ENCODE peak calls at places on chromosomes 12 and 14, in six cellular contexts. U is mesendoderm; Y is CD8-positive, alpha-beta memory T cell; B is fibroblast of lung; P is ascending aorta; N is ovary. M is an unnamed sample.

GRCh38 chr12:124391340-124392261 is 96.7 kb downstream of the RFLNA start:
- DNase-seq in B (peak; percentile 73), U (no peak), N (no peak), Y (no peak), P (peak; percentile 88), M (peak; percentile 40)

GRCh38 chr12:26678697-26679660 is 154.0 kb downstream of the ITPR2 start:
- DNase-seq in U (peak; percentile 84), P (no peak), B (peak; percentile 27), N (no peak), Y (no peak), M (no peak)

GRCh38 chr12:109863961-109864712 is 16.2 kb downstream of the GLTP start:
- DNase-seq in B (peak; percentile 24), N (no peak), Y (no peak), P (no peak), U (peak; percentile 55), M (peak; percentile 58)

GRCh38 chr12:110312581-110313360 is 31.7 kb downstream of the ATP2A2 start:
- DNase-seq in U (peak; percentile 35), N (peak; percentile 19), Y (no peak), P (no peak), B (peak; percentile 78), M (peak; percentile 64)

GRCh38 chr12:5193569-5193968 is 149.9 kb downstream of the KCNA5 start:
- DNase-seq in B (no peak), U (no peak), Y (no peak), N (no peak), P (no peak), M (no peak)

GRCh38 chr14:102363182-102363952 is 626 bp downstream of the TECPR2 start:
- DNase-seq in P (peak; percentile 77), U (peak; percentile 31), B (peak; percentile 58), Y (no peak), N (no peak), M (peak; percentile 7)

GRCh38 chr12:52528641-52529143 is 8.5 kb upstream of the KRT5 start:
- DNase-seq in N (no peak), P (peak; percentile 37), U (no peak), Y (no peak), B (no peak), M (no peak)

GRCh38 chr14:68627868-68628604 is 164.8 kb downstream of the ZFP36L1 start:
- DNase-seq in B (peak; percentile 28), Y (peak; percentile 41), P (no peak), U (peak; percentile 83), N (no peak), M (peak; percentile 30)

GRCh38 chr14:44995770-44996294 is 33.8 kb downstream of the TOGARAM1 start:
- DNase-seq in B (peak; percentile 10), Y (no peak), U (no peak), P (no peak), N (no peak), M (no peak)

GRCh38 chr14:98580131-98580678 is 691.8 kb downstream of the BCL11B start:
- DNase-seq in U (peak; percentile 45), B (peak; percentile 23), Y (no peak), N (no peak), P (no peak), M (no peak)

GRCh38 chr14:106691601-106692291 is 1165.4 kb downstream of the TMEM121 start:
- DNase-seq in B (no peak), N (no peak), Y (peak; percentile 45), U (peak; percentile 2), P (no peak), M (peak; percentile 31)

GRCh38 chr12:83575326-83575725 is 888.6 kb downstream of the TMTC2 start:
- DNase-seq in P (no peak), Y (no peak), U (no peak), N (no peak), B (no peak), M (no peak)

GRCh38 chr14:96121660-96122395 is 82.7 kb downstream of the C14orf132 start:
- DNase-seq in N (no peak), U (no peak), B (peak; percentile 78), P (no peak), Y (no peak), M (no peak)

GRCh38 chr12:42468853-42469252 is 120.7 kb downstream of the PRICKLE1 start:
- DNase-seq in U (no peak), Y (no peak), B (no peak), P (no peak), N (no peak), M (no peak)

GRCh38 chr12:119158004-119158776 is 20.5 kb upstream of the HSPB8 start:
- DNase-seq in B (no peak), U (no peak), N (no peak), Y (no peak), P (peak; percentile 83), M (no peak)

GRCh38 chr12:109573914-109574244 is 285 bp downstream of the MVK start:
- DNase-seq in Y (no peak), N (no peak), P (no peak), B (no peak), U (no peak), M (no peak)

GRCh38 chr14:91873476-91874265 is 6.3 kb upstream of the TC2N start:
- DNase-seq in B (peak; percentile 46), U (no peak), P (no peak), Y (peak; percentile 72), N (no peak), M (peak; percentile 55)

GRCh38 chr12:69054343-69055056 is 121.5 kb upstream of the CPM start:
- DNase-seq in B (no peak), Y (no peak), U (no peak), P (no peak), N (no peak), M (no peak)

GRCh38 chr12:130300725-130301124 is 37.0 kb upstream of the PIWIL1 start:
- DNase-seq in B (no peak), U (no peak), Y (no peak), P (no peak), N (no peak), M (no peak)

GRCh38 chr14:103310576-103311095 is 23.4 kb upstream of the EIF5 start:
- DNase-seq in U (no peak), Y (no peak), B (no peak), P (no peak), N (no peak), M (no peak)

GRCh38 chr12:65937806-65938205 is 113.5 kb downstream of the HMGA2 start:
- DNase-seq in N (no peak), B (no peak), P (no peak), Y (no peak), U (no peak), M (no peak)

GRCh38 chr14:54681819-54682261 is 114.9 kb downstream of the SAMD4A start:
- DNase-seq in N (no peak), Y (no peak), U (no peak), P (no peak), B (peak; percentile 94), M (no peak)

GRCh38 chr12:90970471-90970870 is 15.5 kb upstream of the CCER1 start:
- DNase-seq in Y (no peak), U (no peak), N (no peak), B (peak; percentile 14), P (no peak), M (no peak)

GRCh38 chr12:90974286-90974685 is 19.3 kb upstream of the CCER1 start:
- DNase-seq in B (peak; percentile 73), P (no peak), Y (no peak), U (no peak), N (no peak), M (no peak)

GRCh38 chr12:90965204-90965603 is 10.2 kb upstream of the CCER1 start:
- DNase-seq in U (no peak), Y (no peak), N (no peak), B (no peak), P (no peak), M (no peak)

GRCh38 chr12:90969851-90970250 is 14.9 kb upstream of the CCER1 start:
- DNase-seq in B (no peak), Y (no peak), N (no peak), U (no peak), P (no peak), M (no peak)

DNA sequence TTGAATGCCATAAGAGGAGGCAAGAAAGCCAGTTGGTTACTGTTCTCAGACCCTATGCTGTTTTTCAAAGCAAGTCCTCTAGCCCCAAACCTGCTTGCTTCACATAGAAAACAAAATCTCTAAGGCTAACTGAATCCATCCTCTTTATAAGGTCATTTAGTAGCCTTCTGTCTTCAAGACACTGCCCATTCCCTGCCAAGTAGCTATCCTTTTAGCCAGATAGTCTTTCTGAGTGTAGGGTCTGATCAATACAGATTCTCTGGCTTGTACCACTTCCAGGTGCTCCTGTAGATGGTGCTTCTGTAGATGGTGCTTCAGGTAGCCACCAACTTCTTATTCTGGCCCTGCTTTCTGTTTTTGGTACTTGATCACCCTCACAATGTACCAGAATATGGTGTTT is 15.9 kb upstream of the CCER1 start:
- DNase-seq in U (no peak), Y (no peak), B (no peak), P (no peak), N (no peak), M (no peak)
- H3K27ac ChIP-seq in U (no peak overlapping the region), Y (no peak overlapping the region), B (no peak overlapping the region), P (no peak overlapping the region), N (no peak overlapping the region), M (no peak overlapping the region)

GRCh38 chr14:36512585-36513003 is 7.4 kb downstream of the NKX2-1 start:
- DNase-seq in U (peak; percentile 46), Y (no peak), B (no peak), N (no peak), P (no peak), M (no peak)
- H3K4me3 ChIP-seq in U (no peak overlapping the region), Y (no peak overlapping the region), B (no peak overlapping the region), N (no peak overlapping the region), P (no peak overlapping the region), M (no peak overlapping the region)

GRCh38 chr12:94806617-94807016 is 156.3 kb upstream of the TMCC3 start:
- DNase-seq in Y (no peak), B (no peak), P (no peak), U (no peak), N (no peak), M (no peak)
- H3K4me1 ChIP-seq in Y (no peaks in the 10 kb centered on the region), B (no peaks in the 10 kb centered on the region), P (no peaks in the 10 kb centered on the region), U (no peaks in the 10 kb centered on the region), N (no peaks in the 10 kb centered on the region), M (no peaks in the 10 kb centered on the region)

GRCh38 chr12:91980345-91980744 is 165.3 kb downstream of the BTG1 start:
- DNase-seq in Y (no peak), P (no peak), N (no peak), U (no peak), B (no peak), M (no peak)
- H3K27ac ChIP-seq in Y (no peak overlapping the region), P (peak overlapping the region; percentile 17), N (no peak overlapping the region), U (no peak overlapping the region), B (no peak overlapping the region), M (no peak overlapping the region)

GRCh38 chr12:120960657-120961056 is 17.7 kb upstream of the HNF1A start:
- DNase-seq in Y (no peak), B (no peak), U (no peak), N (no peak), P (no peak), M (no peak)
- H3K4me3 ChIP-seq in Y (no peak overlapping the region), B (no peak overlapping the region), U (no peak overlapping the region), N (no peak overlapping the region), P (no peak overlapping the region), M (no peak overlapping the region)

GRCh38 chr12:106125351-106126085 is 13.2 kb downstream of the NUAK1 start:
- DNase-seq in Y (no peak), N (no peak), B (no peak), U (no peak), P (no peak), M (no peak)

GRCh38 chr12:106123551-106123991 is 15.2 kb downstream of the NUAK1 start:
- DNase-seq in P (peak; percentile 89), N (peak; percentile 28), U (peak; percentile 80), Y (no peak), B (no peak), M (no peak)

GRCh38 chr12:106120578-106121105 is 18.1 kb downstream of the NUAK1 start:
- DNase-seq in P (no peak), U (no peak), Y (no peak), N (no peak), B (no peak), M (no peak)

GRCh38 chr12:106122004-106122403 is 16.8 kb downstream of the NUAK1 start:
- DNase-seq in U (no peak), B (no peak), Y (no peak), N (no peak), P (no peak), M (no peak)

GRCh38 chr12:106123110-106123509 is 15.6 kb downstream of the NUAK1 start:
- DNase-seq in B (no peak), Y (no peak), N (no peak), U (no peak), P (no peak), M (no peak)
- H3K4me1 ChIP-seq in B (peaks cover 13% of the 10 kb centered on the region), Y (no peaks in the 10 kb centered on the region), N (peaks cover 11% of the 10 kb centered on the region), U (peaks cover 13% of the 10 kb centered on the region), P (peaks cover 89% of the 10 kb centered on the region), M (no peaks in the 10 kb centered on the region)

M was measured in CD4-positive, CD25-positive, alpha-beta regulatory T cell.